ENCODE peak calls at places on chromosome 3, in four cellular contexts. C, Z, K and F are unnamed samples.

GRCh38 chr3:36954452-36955134 is 9.7 kb upstream of the TRANK1 start:
- DNase-seq in C (no peak), K (no peak), Z (no peak), F (no peak)

GRCh38 chr3:125374996-125375941 is at the start of gene ZNF148:
- DNase-seq in C (peak; percentile 92), Z (peak; percentile 93), K (peak; percentile 92), F (peak; percentile 89)

GRCh38 chr3:71891483-71891882 is 106.5 kb upstream of the PROK2 start:
- DNase-seq in K (no peak), C (no peak), Z (no peak), F (no peak)

GRCh38 chr3:129651316-129652202 is 45.1 kb upstream of the PLXND1 start:
- DNase-seq in C (peak; percentile 43), K (peak; percentile 59), Z (peak; percentile 82), F (peak; percentile 47)

GRCh38 chr3:141410408-141410807 is 42.1 kb downstream of the ZBTB38 start:
- DNase-seq in Z (peak; percentile 88), K (no peak), C (peak; percentile 58), F (peak; percentile 31)

GRCh38 chr3:46593979-46594378 is 18.3 kb upstream of the FAM240A start:
- DNase-seq in Z (no peak), K (no peak), C (no peak), F (no peak)

GRCh38 chr3:177810162-177810623 is 612.9 kb upstream of the TBL1XR1 start:
- DNase-seq in K (no peak), C (no peak), Z (peak; percentile 80), F (no peak)

GRCh38 chr3:83968386-83968785 is 990.4 kb upstream of the CADM2 start:
- DNase-seq in K (no peak), C (no peak), Z (no peak), F (no peak)

GRCh38 chr3:123262868-123263267 is 61.1 kb downstream of the SEC22A start:
- DNase-seq in C (no peak), Z (no peak), K (no peak), F (no peak)

GRCh38 chr3:170180952-170181876 is at the start of gene PHC3:
- DNase-seq in K (peak; percentile 96), Z (peak; percentile 93), C (peak; percentile 93), F (peak; percentile 91)

GRCh38 chr3:116155830-116156229 is 289.5 kb downstream of the LSAMP start:
- DNase-seq in Z (peak; percentile 50), K (no peak), C (no peak), F (no peak)

GRCh38 chr3:152373379-152373778 is 104.7 kb downstream of the MBNL1 start:
- DNase-seq in C (no peak), Z (no peak), K (no peak), F (no peak)

GRCh38 chr3:189786479-189787064 is 155.4 kb downstream of the TP63 start:
- DNase-seq in Z (no peak), C (no peak), K (peak; percentile 53), F (no peak)

GRCh38 chr3:156727519-156728205 is 53.3 kb downstream of the TIPARP start:
- DNase-seq in Z (no peak), K (peak; percentile 16), C (no peak), F (no peak)

GRCh38 chr3:62233065-62233464 is 140.3 kb downstream of the FEZF2 start:
- DNase-seq in K (peak; percentile 83), C (no peak), Z (no peak), F (no peak)

GRCh38 chr3:111669926-111670630 is 74.9 kb upstream of the ZBED2 start:
- DNase-seq in K (no peak), C (no peak), Z (peak; percentile 15), F (no peak)

GRCh38 chr3:195897081-195897852 is 11.1 kb downstream of the TNK2 start:
- DNase-seq in Z (peak; percentile 71), K (no peak), C (peak; percentile 53), F (no peak)

GRCh38 chr3:153130312-153130977 is 31.6 kb upstream of the RAP2B start:
- DNase-seq in Z (peak; percentile 57), K (no peak), C (no peak), F (no peak)

GRCh38 chr3:143070977-143071551 is 48.5 kb upstream of the CHST2 start:
- DNase-seq in Z (peak; percentile 58), C (no peak), K (peak; percentile 76), F (no peak)

GRCh38 chr3:165696496-165696895 is 140.7 kb downstream of the BCHE start:
- DNase-seq in K (no peak), Z (no peak), C (no peak), F (no peak)

GRCh38 chr3:55467099-55467498 is 20.0 kb downstream of the WNT5A start:
- DNase-seq in K (no peak), Z (peak; percentile 69), C (no peak), F (no peak)

GRCh38 chr3:9767418-9767817 is 2.3 kb downstream of the CAMK1 start:
- DNase-seq in C (no peak), Z (no peak), K (no peak), F (no peak)

GRCh38 chr3:9769012-9769411 is 735 bp downstream of the CAMK1 start:
- DNase-seq in C (no peak), K (no peak), Z (no peak), F (no peak)

GRCh38 chr3:9770276-9770812 is 597 bp upstream of the CAMK1 start:
- DNase-seq in Z (peak; percentile 90), C (peak; percentile 38), K (peak; percentile 38), F (peak; percentile 77)

GRCh38 chr3:9768376-9768775 is 1.4 kb downstream of the CAMK1 start:
- DNase-seq in K (no peak), C (no peak), Z (no peak), F (no peak)

DNA sequence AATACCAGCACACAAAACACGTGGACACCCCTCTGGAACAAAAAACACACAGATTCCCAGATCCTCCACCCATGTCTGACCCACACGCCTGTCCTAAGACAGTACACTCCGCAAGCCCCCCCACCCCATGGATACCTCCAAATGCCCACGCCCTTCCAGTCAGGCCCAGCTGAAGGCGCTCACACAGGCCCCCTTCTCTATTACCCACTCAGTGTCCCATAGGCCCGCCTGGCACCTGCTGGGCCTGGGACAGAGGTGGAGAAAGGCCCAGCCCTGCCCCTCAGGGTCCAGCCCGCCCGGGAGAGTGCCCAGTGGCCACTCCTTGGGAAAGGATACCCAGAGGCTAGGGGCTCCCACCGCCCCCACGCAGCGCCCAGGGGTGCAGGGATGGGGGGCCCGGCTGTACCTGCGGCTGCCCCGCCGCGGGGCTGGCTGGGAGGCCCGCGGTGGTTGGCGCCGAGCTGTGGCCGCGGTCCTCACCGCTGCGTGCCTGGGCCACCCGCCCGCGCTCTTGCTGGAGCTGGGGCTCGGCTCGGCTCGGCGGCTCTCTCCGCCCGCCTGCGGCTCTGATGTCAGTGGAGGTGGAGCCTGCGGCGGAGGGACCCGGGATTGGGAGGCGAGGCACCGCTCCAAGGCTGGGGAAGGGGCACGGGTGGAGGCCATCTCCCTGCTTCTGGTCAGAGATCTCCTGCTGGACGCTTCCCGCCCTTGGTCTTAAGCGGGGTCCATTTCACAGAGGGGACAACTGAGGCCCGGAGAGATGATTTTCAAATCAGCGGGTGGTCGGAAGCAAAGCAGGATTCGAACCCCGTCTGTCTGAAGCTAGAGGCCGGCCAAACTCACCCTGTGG is at the start of gene CAMK1:
- DNase-seq in K (peak; percentile 86), C (peak; percentile 72), Z (peak; percentile 78), F (peak; percentile 70)
- H3K27ac ChIP-seq in K (no peak within 1 kb of the TSS), C (peak within 1 kb of the TSS; percentile 89), Z (no peak within 1 kb of the TSS), F (peak within 1 kb of the TSS; percentile 63)

GRCh38 chr3:119600732-119601131 is 3.0 kb downstream of the PLA1A start:
- DNase-seq in Z (no peak), C (no peak), K (peak; percentile 76), F (no peak)
- H3K27ac ChIP-seq in Z (no peak overlapping the region), C (no peak overlapping the region), K (no peak overlapping the region), F (no peak overlapping the region)

GRCh38 chr3:105401254-105401653 is 34.5 kb downstream of the ALCAM start:
- DNase-seq in Z (no peak), C (no peak), K (no peak), F (no peak)
- H3K27ac ChIP-seq in Z (no peak overlapping the region), C (no peak overlapping the region), K (no peak overlapping the region), F (no peak overlapping the region)

DNA sequence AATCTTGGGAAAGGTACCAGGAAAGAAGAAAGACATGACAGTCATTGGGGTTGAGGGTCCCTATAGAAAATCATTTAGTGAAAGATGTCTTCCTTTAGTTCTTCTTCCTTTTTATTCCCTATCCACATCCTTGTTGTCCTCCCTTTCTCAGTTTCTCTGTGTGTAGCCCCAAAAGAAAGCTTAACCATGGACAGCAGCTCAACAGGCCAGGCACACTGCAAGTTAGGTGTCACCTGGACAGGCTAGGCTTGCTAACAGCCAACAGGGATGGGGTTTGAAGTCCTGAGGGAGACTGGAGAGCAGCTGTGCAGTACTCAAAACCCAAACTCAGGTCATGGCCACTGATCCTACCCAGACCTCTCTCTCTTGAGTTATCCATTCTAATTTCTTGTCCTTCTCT is 543.1 kb downstream of the TUSC7 start:
- DNase-seq in C (no peak), Z (no peak), K (no peak), F (no peak)
- H3K27ac ChIP-seq in C (no peak overlapping the region), Z (no peak overlapping the region), K (no peak overlapping the region), F (no peak overlapping the region)

GRCh38 chr3:184477940-184478339 is 83.6 kb upstream of the EPHB3 start:
- DNase-seq in C (no peak), K (no peak), Z (no peak), F (no peak)

GRCh38 chr3:184481924-184482671 is 79.5 kb upstream of the EPHB3 start:
- DNase-seq in K (no peak), Z (no peak), C (no peak), F (no peak)

GRCh38 chr3:184479426-184480126 is 82.0 kb upstream of the EPHB3 start:
- DNase-seq in C (no peak), Z (no peak), K (no peak), F (no peak)

GRCh38 chr3:184485256-184485655 is 76.3 kb upstream of the EPHB3 start:
- DNase-seq in Z (no peak), K (no peak), C (no peak), F (no peak)

DNA sequence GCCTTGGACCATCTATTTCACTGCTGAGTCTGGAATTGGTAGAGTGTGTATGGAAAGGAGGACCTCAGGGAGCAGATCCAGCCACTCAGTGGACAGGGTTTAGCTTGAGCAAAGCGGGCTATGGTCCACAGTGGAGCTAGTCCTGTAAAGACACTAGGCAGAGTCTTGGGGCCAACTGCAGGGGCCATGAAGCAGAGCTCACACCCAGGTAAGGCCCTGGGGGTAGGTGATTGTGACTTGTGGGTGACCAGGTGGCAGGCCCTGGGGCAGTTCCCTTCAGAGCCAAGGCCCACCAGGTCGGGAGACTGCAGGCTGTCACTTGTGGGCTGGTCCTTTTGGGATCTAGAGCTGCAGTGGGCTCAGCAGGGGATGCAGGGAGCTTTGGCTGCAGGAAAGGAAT is 80.8 kb upstream of the EPHB3 start:
- DNase-seq in K (no peak), C (no peak), Z (no peak), F (no peak)
- H3K27ac ChIP-seq in K (no peak overlapping the region), C (no peak overlapping the region), Z (no peak overlapping the region), F (no peak overlapping the region)

GRCh38 chr3:10389341-10389740 is 68.4 kb upstream of the SEC13 start:
- DNase-seq in C (no peak), K (no peak), Z (no peak), F (no peak)
- H3K27ac ChIP-seq in C (no peak overlapping the region), K (no peak overlapping the region), Z (no peak overlapping the region), F (no peak overlapping the region)